ENCODE peak calls at places on chromosomes 3 and 15, in six cellular contexts. T is heart left ventricle, J is cardiac muscle cell, P is lung, I is GM10248, K is foreskin fibroblast. O is an unnamed sample.

GRCh38 chr15:56759450-56759845 is 26.1 kb upstream of the ZNF280D start:
- DNase-seq in J (peak), P (peak), T (peak), I (no peak), K (peak), O (peak)

GRCh38 chr3:150763841-150764483 is 993 bp upstream of the SIAH2 start:
- DNase-seq in I (peak), K (peak), J (peak), P (peak), T (peak), O (no peak)

GRCh38 chr3:52281980-52282801 is 3.7 kb upstream of the WDR82 start:
- DNase-seq in K (peak), J (no peak), I (no peak), P (no peak), T (no peak), O (no peak)

GRCh38 chr3:53498993-53499641 is 4.7 kb downstream of the CACNA1D start:
- DNase-seq in I (no peak), J (no peak), P (no peak), T (no peak), K (no peak), O (no peak)

GRCh38 chr3:72959336-72959735 is 37.3 kb upstream of the PPP4R2 start:
- DNase-seq in J (no peak), K (no peak), P (no peak), I (no peak), T (no peak), O (no peak)

GRCh38 chr15:66293419-66294156 is at the start of gene DIS3L:
- DNase-seq in J (peak), K (peak), P (peak), I (peak), T (peak), O (no peak)

GRCh38 chr3:63945558-63946096 is 33.4 kb upstream of the SCAANT1 start:
- DNase-seq in T (no peak), J (peak), P (no peak), K (no peak), I (no peak), O (no peak)

GRCh38 chr15:48550822-48551525 is 94.5 kb downstream of the FBN1 start:
- DNase-seq in P (no peak), I (no peak), J (no peak), K (no peak), T (no peak), O (no peak)

GRCh38 chr3:143119009-143119914 is at the start of gene CHST2:
- DNase-seq in P (peak), I (peak), J (peak), K (peak), T (peak), O (peak)

GRCh38 chr15:75231836-75232235 is 26.3 kb upstream of the GOLGA6C start:
- DNase-seq in K (no peak), T (no peak), I (no peak), P (no peak), J (no peak), O (no peak)

GRCh38 chr15:36880226-36880912 is 220.0 kb downstream of the MEIS2 start:
- DNase-seq in J (no peak), I (no peak), T (no peak), K (no peak), P (no peak), O (no peak)

GRCh38 chr3:176951144-176951543 is 246.1 kb downstream of the TBL1XR1 start:
- DNase-seq in I (no peak), K (no peak), P (no peak), J (no peak), T (peak), O (no peak)

GRCh38 chr3:117600112-117600511 is 890.5 kb downstream of the TUSC7 start:
- DNase-seq in I (no peak), K (no peak), J (no peak), T (no peak), P (no peak), O (no peak)

GRCh38 chr15:90035095-90035834 is 34.1 kb downstream of the ZNF710 start:
- DNase-seq in J (peak), K (peak), T (peak), P (peak), I (no peak), O (no peak)

GRCh38 chr15:33699691-33700447 is 268.4 kb upstream of the CHRM5 start:
- DNase-seq in T (no peak), K (no peak), J (peak), I (no peak), P (no peak), O (no peak)

GRCh38 chr15:51751687-51752683 is 588 bp downstream of the TMOD2 start:
- DNase-seq in I (no peak), P (peak), K (no peak), T (peak), J (peak), O (no peak)

GRCh38 chr3:13880811-13881156 is 913 bp upstream of the WNT7A start:
- DNase-seq in J (no peak), P (no peak), T (no peak), K (no peak), I (no peak), O (no peak)

GRCh38 chr3:135898774-135899173 is 66.8 kb upstream of the PPP2R3A start:
- DNase-seq in I (no peak), K (no peak), P (no peak), T (no peak), J (no peak), O (no peak)

GRCh38 chr3:48472923-48473616 is 26.5 kb downstream of the ATRIP start:
- DNase-seq in J (peak), P (peak), T (peak), I (peak), K (peak), O (peak)

GRCh38 chr3:78519281-78519680 is 1248.5 kb downstream of the ROBO1 start:
- DNase-seq in J (peak), I (no peak), T (no peak), P (no peak), K (no peak), O (no peak)

GRCh38 chr3:71226565-71227281 is 356.8 kb downstream of the FOXP1 start:
- DNase-seq in I (peak), K (no peak), J (peak), P (no peak), T (peak), O (no peak)

GRCh38 chr3:185309795-185310194 is 53.1 kb upstream of the MAP3K13 start:
- DNase-seq in T (no peak), J (no peak), K (no peak), I (no peak), P (no peak), O (no peak)

GRCh38 chr3:134328846-134329245 is 45.4 kb downstream of the AMOTL2 start:
- DNase-seq in P (no peak), I (no peak), T (no peak), J (no peak), K (no peak), O (no peak)

GRCh38 chr3:169661567-169662214 is 1.8 kb downstream of the MECOM start:
- DNase-seq in P (no peak), K (peak), T (peak), I (peak), J (peak), O (no peak)

GRCh38 chr15:59208850-59209249 is 2.2 kb downstream of the LDHAL6B start:
- DNase-seq in P (no peak), J (no peak), K (no peak), I (no peak), T (no peak), O (no peak)

GRCh38 chr15:74283366-74283765 is 47.2 kb downstream of the CCDC33 start:
- DNase-seq in I (no peak), K (no peak), J (no peak), T (no peak), P (no peak), O (no peak)

GRCh38 chr3:71846189-71846588 is 61.2 kb upstream of the PROK2 start:
- DNase-seq in T (no peak), P (no peak), J (no peak), K (no peak), I (no peak), O (no peak)

GRCh38 chr15:78636378-78636859 is 4.6 kb downstream of the CHRNB4 start:
- DNase-seq in K (no peak), J (no peak), T (no peak), I (no peak), P (no peak), O (no peak)

GRCh38 chr15:65583701-65584100 is 27.2 kb downstream of the INTS14 start:
- DNase-seq in K (no peak), I (peak), P (no peak), J (peak), T (no peak), O (no peak)

GRCh38 chr15:91496754-91497691 is 356.5 kb upstream of the SLCO3A1 start:
- DNase-seq in P (peak), J (no peak), T (no peak), I (no peak), K (no peak), O (no peak)

GRCh38 chr15:27842526-27842925 is 256.6 kb downstream of the OCA2 start:
- DNase-seq in T (no peak), I (no peak), J (no peak), K (no peak), P (no peak), O (no peak)

GRCh38 chr3:131535596-131535995 is 32.8 kb upstream of the MRPL3 start:
- DNase-seq in P (no peak), T (no peak), K (peak), J (no peak), I (no peak), O (no peak)

GRCh38 chr15:73127302-73127936 is 75.2 kb downstream of the NEO1 start:
- DNase-seq in K (peak), J (peak), I (peak), P (no peak), T (no peak), O (no peak)

GRCh38 chr3:108090701-108091497 is at the start of gene CD47:
- DNase-seq in I (peak), P (peak), T (peak), K (peak), J (peak), O (peak)
- TF ChIP-seq CTCF in I (no peak), P (no peak), T (no peak), K (no peak), J (no peak), O (no peak)

GRCh38 chr3:140219923-140220452 is 285.0 kb downstream of the CLSTN2 start:
- DNase-seq in T (no peak), J (no peak), K (no peak), P (no peak), I (no peak), O (no peak)
- TF ChIP-seq CTCF in T (no peak), J (no peak), K (no peak), P (no peak), I (no peak), O (peak)

GRCh38 chr3:125194061-125194848 is 18.3 kb downstream of the SLC12A8 start:
- DNase-seq in K (no peak), P (no peak), I (no peak), T (no peak), J (no peak), O (no peak)
- TF ChIP-seq CTCF in K (no peak), P (no peak), I (no peak), T (no peak), J (no peak), O (no peak)

DNA sequence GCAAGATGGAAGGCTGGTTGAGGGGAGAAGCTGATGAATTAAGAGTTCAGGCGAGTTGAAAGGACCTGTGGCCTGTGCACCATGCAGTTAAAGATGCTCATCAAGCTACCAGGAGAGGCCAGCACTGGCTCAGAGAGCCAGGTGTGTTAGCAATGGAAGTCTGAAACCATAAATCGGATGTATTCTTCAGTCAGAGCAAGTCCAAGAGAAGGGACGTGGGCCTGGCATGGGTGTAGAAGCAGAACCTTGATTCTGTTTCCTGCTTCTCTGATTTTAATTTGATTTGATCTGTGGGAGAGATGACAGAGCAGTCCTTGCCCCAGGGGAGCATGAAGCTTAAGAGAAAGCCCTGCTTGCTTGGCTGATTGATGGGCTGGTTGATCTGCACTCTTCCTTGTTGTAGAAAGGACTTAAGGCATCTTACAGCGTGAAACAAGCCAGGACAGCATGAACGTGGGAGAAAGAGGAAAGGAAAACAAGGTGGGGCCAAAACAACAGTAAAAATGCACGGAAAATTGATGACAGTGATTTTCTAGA is 10.9 kb downstream of the TM6SF1 start:
- DNase-seq in P (no peak), K (no peak), I (no peak), J (no peak), T (no peak), O (no peak)
- TF ChIP-seq CTCF in P (no peak), K (no peak), I (no peak), J (no peak), T (no peak), O (no peak)

GRCh38 chr3:5476403-5476802 is 288.9 kb downstream of the EDEM1 start:
- DNase-seq in P (no peak), T (no peak), J (no peak), K (no peak), I (no peak), O (no peak)
- TF ChIP-seq CTCF in P (no peak), T (no peak), J (no peak), K (no peak), I (no peak), O (no peak)

GRCh38 chr3:127542441-127542952 is 48.0 kb downstream of the TPRA1 start:
- DNase-seq in I (no peak), T (no peak), K (no peak), J (no peak), P (peak), O (no peak)

GRCh38 chr3:127544806-127545545 is 45.6 kb downstream of the TPRA1 start:
- DNase-seq in J (no peak), K (no peak), P (no peak), I (no peak), T (no peak), O (no peak)

GRCh38 chr3:127543441-127543840 is 47.1 kb downstream of the TPRA1 start:
- DNase-seq in T (no peak), I (no peak), P (no peak), K (no peak), J (no peak), O (no peak)

GRCh38 chr3:127545711-127546457 is 44.6 kb downstream of the TPRA1 start:
- DNase-seq in T (no peak), J (no peak), I (no peak), P (no peak), K (no peak), O (no peak)

DNA sequence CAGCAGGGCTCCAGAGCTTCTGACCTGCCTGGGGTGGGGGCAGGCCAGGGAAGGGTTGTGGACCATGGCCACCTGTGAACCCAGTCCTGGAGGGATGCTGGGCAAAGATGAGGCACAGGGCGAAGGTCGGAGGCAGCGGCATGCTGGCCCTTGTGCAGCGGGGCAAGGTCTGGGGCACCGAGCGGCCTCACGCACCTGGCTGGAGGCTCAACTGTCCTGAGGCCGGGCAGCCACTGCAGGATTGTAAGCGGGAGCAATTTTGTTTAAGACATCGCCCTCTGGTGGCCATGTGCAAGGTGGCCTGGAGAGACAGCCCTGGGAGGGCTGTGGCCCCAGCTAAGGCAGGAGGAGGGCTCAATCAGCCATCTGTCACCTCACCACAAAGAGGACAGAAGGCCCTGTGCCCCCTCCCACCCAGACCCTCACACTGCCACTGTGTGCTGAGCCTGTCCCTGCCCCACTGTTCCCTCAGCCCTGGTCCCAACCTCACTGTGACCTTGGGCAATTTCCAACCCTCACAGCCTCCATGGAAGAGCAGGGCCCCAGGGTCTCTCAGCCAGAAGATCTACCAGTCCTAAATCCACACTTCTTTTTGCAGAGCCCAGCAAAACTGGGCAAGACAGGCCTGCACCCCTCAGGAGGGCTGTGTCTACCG is 46.3 kb downstream of the TPRA1 start:
- DNase-seq in I (peak), T (peak), P (peak), J (peak), K (peak), O (no peak)
- TF ChIP-seq CTCF in I (peak), T (peak), P (peak), J (peak), K (peak), O (peak)

GRCh38 chr3:42501681-42502428 is 588 bp upstream of the VIPR1 start:
- DNase-seq in T (peak), K (peak), I (peak), P (peak), J (peak), O (no peak)
- TF ChIP-seq CTCF in T (peak), K (peak), I (peak), P (peak), J (peak), O (peak)

GRCh38 chr15:40103124-40103858 is 5.4 kb downstream of the BMF start:
- DNase-seq in I (no peak), K (peak), P (peak), J (peak), T (peak), O (no peak)
- TF ChIP-seq CTCF in I (no peak), K (no peak), P (no peak), J (no peak), T (no peak), O (no peak)

DNA sequence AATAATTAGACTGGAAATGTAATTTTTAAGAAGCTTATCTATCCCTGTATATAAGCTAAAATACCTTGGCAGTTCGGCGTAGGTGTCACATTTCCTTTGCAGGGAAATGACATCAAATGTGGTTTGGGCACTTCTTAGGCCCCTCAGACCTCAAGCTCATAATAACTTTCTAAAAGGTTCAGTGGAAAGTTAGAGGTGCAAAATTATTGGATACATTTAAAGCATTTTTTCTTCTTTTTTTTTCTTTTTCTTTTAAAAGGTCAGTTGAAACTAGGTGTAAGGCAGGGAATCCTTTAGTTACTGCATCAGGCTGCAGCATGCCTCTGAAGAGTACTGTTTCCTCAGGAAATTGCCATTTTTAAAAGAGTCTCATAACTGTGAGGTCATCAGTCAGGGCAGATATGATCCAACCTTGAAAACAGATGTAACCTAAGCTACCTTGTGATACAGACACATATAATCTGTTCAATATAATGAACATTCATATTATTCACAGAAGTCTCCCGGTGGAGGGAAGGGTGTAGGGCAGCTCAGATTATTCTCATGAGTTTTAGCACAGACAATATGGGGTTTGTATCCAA is 4.8 kb downstream of the SACM1L start:
- DNase-seq in J (no peak), P (no peak), K (no peak), T (no peak), I (peak), O (no peak)
- TF ChIP-seq CTCF in J (no peak), P (no peak), K (no peak), T (no peak), I (no peak), O (no peak)